ENCODE peak calls at places on chromosomes 5 and 9, in eight cellular contexts. One of them, this sample, is unnamed.

GRCh38 chr9:1804128-1804865 is 210.8 kb upstream of the SMARCA2 start:
- ATAC-seq in lower lobe of right lung: no peak
- ATAC-seq in HepG2: no peak
- ATAC-seq in PC-3: no peak
- ATAC-seq in naive thymus-derived CD8-positive, alpha-beta T cell: no peak
- ATAC-seq in heart right ventricle: no peak
- ATAC-seq in gastroesophageal sphincter: no peak
- ATAC-seq in stimulated activated naive CD8-positive, alpha-beta T cell treated with anti-CD3 and anti-CD28 coated beads, Interleukin-15, Interleukin-2, amounts not matched to agents 100 U/mL and 50 U/mL, for 24 hours: no peak
- ATAC-seq in this sample: peak

GRCh38 chr5:76016258-76016657 is 66.9 kb upstream of the SV2C start:
- ATAC-seq in PC-3: no peak
- ATAC-seq in gastroesophageal sphincter: no peak
- ATAC-seq in heart right ventricle: no peak
- ATAC-seq in naive thymus-derived CD8-positive, alpha-beta T cell: no peak
- ATAC-seq in lower lobe of right lung: no peak
- ATAC-seq in stimulated activated naive CD8-positive, alpha-beta T cell treated with anti-CD3 and anti-CD28 coated beads, Interleukin-15, Interleukin-2, amounts not matched to agents 100 U/mL and 50 U/mL, for 24 hours: no peak
- ATAC-seq in HepG2: no peak
- ATAC-seq in this sample: no peak

GRCh38 chr5:179323026-179323571 is 22.2 kb downstream of the ADAMTS2 start:
- ATAC-seq in HepG2: peak
- ATAC-seq in stimulated activated naive CD8-positive, alpha-beta T cell treated with anti-CD3 and anti-CD28 coated beads, Interleukin-15, Interleukin-2, amounts not matched to agents 100 U/mL and 50 U/mL, for 24 hours: no peak
- ATAC-seq in lower lobe of right lung: no peak
- ATAC-seq in naive thymus-derived CD8-positive, alpha-beta T cell: no peak
- ATAC-seq in heart right ventricle: no peak
- ATAC-seq in gastroesophageal sphincter: no peak
- ATAC-seq in PC-3: no peak
- ATAC-seq in this sample: no peak

GRCh38 chr5:162719720-162720119 is 652.1 kb downstream of the GABRG2 start:
- ATAC-seq in stimulated activated naive CD8-positive, alpha-beta T cell treated with anti-CD3 and anti-CD28 coated beads, Interleukin-15, Interleukin-2, amounts not matched to agents 100 U/mL and 50 U/mL, for 24 hours: no peak
- ATAC-seq in HepG2: no peak
- ATAC-seq in heart right ventricle: no peak
- ATAC-seq in PC-3: no peak
- ATAC-seq in lower lobe of right lung: no peak
- ATAC-seq in naive thymus-derived CD8-positive, alpha-beta T cell: no peak
- ATAC-seq in gastroesophageal sphincter: no peak
- ATAC-seq in this sample: no peak

GRCh38 chr9:20551236-20551635 is 71.1 kb downstream of the MLLT3 start:
- ATAC-seq in naive thymus-derived CD8-positive, alpha-beta T cell: no peak
- ATAC-seq in stimulated activated naive CD8-positive, alpha-beta T cell treated with anti-CD3 and anti-CD28 coated beads, Interleukin-15, Interleukin-2, amounts not matched to agents 100 U/mL and 50 U/mL, for 24 hours: no peak
- ATAC-seq in gastroesophageal sphincter: no peak
- ATAC-seq in lower lobe of right lung: peak
- ATAC-seq in heart right ventricle: no peak
- ATAC-seq in PC-3: peak
- ATAC-seq in HepG2: no peak
- ATAC-seq in this sample: no peak

GRCh38 chr9:129944501-129945116 is 98.4 kb downstream of the FNBP1 start:
- ATAC-seq in heart right ventricle: no peak
- ATAC-seq in naive thymus-derived CD8-positive, alpha-beta T cell: peak
- ATAC-seq in stimulated activated naive CD8-positive, alpha-beta T cell treated with anti-CD3 and anti-CD28 coated beads, Interleukin-15, Interleukin-2, amounts not matched to agents 100 U/mL and 50 U/mL, for 24 hours: peak
- ATAC-seq in HepG2: no peak
- ATAC-seq in lower lobe of right lung: peak
- ATAC-seq in gastroesophageal sphincter: no peak
- ATAC-seq in PC-3: no peak
- ATAC-seq in this sample: peak

GRCh38 chr9:120411862-120412424 is 168.0 kb downstream of the CDK5RAP2 start:
- ATAC-seq in naive thymus-derived CD8-positive, alpha-beta T cell: no peak
- ATAC-seq in gastroesophageal sphincter: no peak
- ATAC-seq in HepG2: no peak
- ATAC-seq in heart right ventricle: no peak
- ATAC-seq in stimulated activated naive CD8-positive, alpha-beta T cell treated with anti-CD3 and anti-CD28 coated beads, Interleukin-15, Interleukin-2, amounts not matched to agents 100 U/mL and 50 U/mL, for 24 hours: no peak
- ATAC-seq in lower lobe of right lung: no peak
- ATAC-seq in PC-3: no peak
- ATAC-seq in this sample: no peak

GRCh38 chr5:39161578-39161977 is 57.8 kb downstream of the FYB1 start:
- ATAC-seq in naive thymus-derived CD8-positive, alpha-beta T cell: no peak
- ATAC-seq in heart right ventricle: no peak
- ATAC-seq in gastroesophageal sphincter: no peak
- ATAC-seq in PC-3: no peak
- ATAC-seq in lower lobe of right lung: no peak
- ATAC-seq in stimulated activated naive CD8-positive, alpha-beta T cell treated with anti-CD3 and anti-CD28 coated beads, Interleukin-15, Interleukin-2, amounts not matched to agents 100 U/mL and 50 U/mL, for 24 hours: no peak
- ATAC-seq in HepG2: no peak
- ATAC-seq in this sample: no peak

GRCh38 chr5:44443172-44443571 is 54.0 kb upstream of the FGF10 start:
- ATAC-seq in PC-3: no peak
- ATAC-seq in HepG2: no peak
- ATAC-seq in stimulated activated naive CD8-positive, alpha-beta T cell treated with anti-CD3 and anti-CD28 coated beads, Interleukin-15, Interleukin-2, amounts not matched to agents 100 U/mL and 50 U/mL, for 24 hours: no peak
- ATAC-seq in heart right ventricle: no peak
- ATAC-seq in lower lobe of right lung: no peak
- ATAC-seq in gastroesophageal sphincter: no peak
- ATAC-seq in naive thymus-derived CD8-positive, alpha-beta T cell: no peak
- ATAC-seq in this sample: no peak

GRCh38 chr9:134427153-134427782 is 101.0 kb downstream of the RXRA start:
- ATAC-seq in naive thymus-derived CD8-positive, alpha-beta T cell: no peak
- ATAC-seq in HepG2: no peak
- ATAC-seq in gastroesophageal sphincter: no peak
- ATAC-seq in PC-3: no peak
- ATAC-seq in lower lobe of right lung: no peak
- ATAC-seq in stimulated activated naive CD8-positive, alpha-beta T cell treated with anti-CD3 and anti-CD28 coated beads, Interleukin-15, Interleukin-2, amounts not matched to agents 100 U/mL and 50 U/mL, for 24 hours: no peak
- ATAC-seq in heart right ventricle: no peak
- ATAC-seq in this sample: no peak

GRCh38 chr5:143964919-143965318 is 153.0 kb downstream of the HMHB1 start:
- ATAC-seq in PC-3: peak
- ATAC-seq in lower lobe of right lung: no peak
- ATAC-seq in gastroesophageal sphincter: no peak
- ATAC-seq in heart right ventricle: no peak
- ATAC-seq in naive thymus-derived CD8-positive, alpha-beta T cell: no peak
- ATAC-seq in HepG2: no peak
- ATAC-seq in stimulated activated naive CD8-positive, alpha-beta T cell treated with anti-CD3 and anti-CD28 coated beads, Interleukin-15, Interleukin-2, amounts not matched to agents 100 U/mL and 50 U/mL, for 24 hours: no peak
- ATAC-seq in this sample: no peak

GRCh38 chr5:158701406-158702177 is 398.1 kb downstream of the EBF1 start:
- ATAC-seq in gastroesophageal sphincter: no peak
- ATAC-seq in PC-3: peak
- ATAC-seq in heart right ventricle: no peak
- ATAC-seq in naive thymus-derived CD8-positive, alpha-beta T cell: no peak
- ATAC-seq in stimulated activated naive CD8-positive, alpha-beta T cell treated with anti-CD3 and anti-CD28 coated beads, Interleukin-15, Interleukin-2, amounts not matched to agents 100 U/mL and 50 U/mL, for 24 hours: no peak
- ATAC-seq in HepG2: no peak
- ATAC-seq in lower lobe of right lung: no peak
- ATAC-seq in this sample: no peak

GRCh38 chr5:159345336-159345735 is 15.0 kb upstream of the IL12B start:
- ATAC-seq in stimulated activated naive CD8-positive, alpha-beta T cell treated with anti-CD3 and anti-CD28 coated beads, Interleukin-15, Interleukin-2, amounts not matched to agents 100 U/mL and 50 U/mL, for 24 hours: no peak
- ATAC-seq in naive thymus-derived CD8-positive, alpha-beta T cell: no peak
- ATAC-seq in heart right ventricle: no peak
- ATAC-seq in PC-3: no peak
- ATAC-seq in HepG2: no peak
- ATAC-seq in lower lobe of right lung: peak
- ATAC-seq in gastroesophageal sphincter: peak
- ATAC-seq in this sample: no peak

GRCh38 chr9:133359420-133360175 is 3.2 kb downstream of the SURF2 start:
- ATAC-seq in PC-3: no peak
- ATAC-seq in stimulated activated naive CD8-positive, alpha-beta T cell treated with anti-CD3 and anti-CD28 coated beads, Interleukin-15, Interleukin-2, amounts not matched to agents 100 U/mL and 50 U/mL, for 24 hours: no peak
- ATAC-seq in lower lobe of right lung: no peak
- ATAC-seq in gastroesophageal sphincter: no peak
- ATAC-seq in naive thymus-derived CD8-positive, alpha-beta T cell: no peak
- ATAC-seq in heart right ventricle: no peak
- ATAC-seq in HepG2: peak
- ATAC-seq in this sample: no peak

GRCh38 chr9:99555792-99556191 is 265.9 kb upstream of the NR4A3 start:
- ATAC-seq in heart right ventricle: no peak
- ATAC-seq in naive thymus-derived CD8-positive, alpha-beta T cell: no peak
- ATAC-seq in stimulated activated naive CD8-positive, alpha-beta T cell treated with anti-CD3 and anti-CD28 coated beads, Interleukin-15, Interleukin-2, amounts not matched to agents 100 U/mL and 50 U/mL, for 24 hours: peak
- ATAC-seq in PC-3: no peak
- ATAC-seq in gastroesophageal sphincter: no peak
- ATAC-seq in lower lobe of right lung: no peak
- ATAC-seq in HepG2: no peak
- ATAC-seq in this sample: no peak

GRCh38 chr9:134338394-134339182 is 12.3 kb downstream of the RXRA start:
- ATAC-seq in lower lobe of right lung: no peak
- ATAC-seq in stimulated activated naive CD8-positive, alpha-beta T cell treated with anti-CD3 and anti-CD28 coated beads, Interleukin-15, Interleukin-2, amounts not matched to agents 100 U/mL and 50 U/mL, for 24 hours: no peak
- ATAC-seq in naive thymus-derived CD8-positive, alpha-beta T cell: no peak
- ATAC-seq in PC-3: no peak
- ATAC-seq in heart right ventricle: no peak
- ATAC-seq in HepG2: peak
- ATAC-seq in gastroesophageal sphincter: no peak
- ATAC-seq in this sample: no peak

GRCh38 chr5:119275873-119276214 is 80.0 kb upstream of the TNFAIP8 start:
- ATAC-seq in heart right ventricle: no peak
- ATAC-seq in HepG2: no peak
- ATAC-seq in stimulated activated naive CD8-positive, alpha-beta T cell treated with anti-CD3 and anti-CD28 coated beads, Interleukin-15, Interleukin-2, amounts not matched to agents 100 U/mL and 50 U/mL, for 24 hours: peak
- ATAC-seq in PC-3: no peak
- ATAC-seq in naive thymus-derived CD8-positive, alpha-beta T cell: no peak
- ATAC-seq in lower lobe of right lung: no peak
- ATAC-seq in gastroesophageal sphincter: no peak
- ATAC-seq in this sample: peak

GRCh38 chr5:50663636-50664035 is 2.8 kb upstream of the PARP8 start:
- ATAC-seq in PC-3: no peak
- ATAC-seq in HepG2: no peak
- ATAC-seq in gastroesophageal sphincter: no peak
- ATAC-seq in heart right ventricle: peak
- ATAC-seq in lower lobe of right lung: no peak
- ATAC-seq in stimulated activated naive CD8-positive, alpha-beta T cell treated with anti-CD3 and anti-CD28 coated beads, Interleukin-15, Interleukin-2, amounts not matched to agents 100 U/mL and 50 U/mL, for 24 hours: no peak
- ATAC-seq in naive thymus-derived CD8-positive, alpha-beta T cell: no peak
- ATAC-seq in this sample: no peak

GRCh38 chr9:114258866-114259799 is 63.8 kb upstream of the ORM1 start:
- ATAC-seq in stimulated activated naive CD8-positive, alpha-beta T cell treated with anti-CD3 and anti-CD28 coated beads, Interleukin-15, Interleukin-2, amounts not matched to agents 100 U/mL and 50 U/mL, for 24 hours: no peak
- ATAC-seq in naive thymus-derived CD8-positive, alpha-beta T cell: no peak
- ATAC-seq in HepG2: no peak
- ATAC-seq in heart right ventricle: no peak
- ATAC-seq in gastroesophageal sphincter: no peak
- ATAC-seq in lower lobe of right lung: no peak
- ATAC-seq in PC-3: no peak
- ATAC-seq in this sample: no peak

GRCh38 chr9:37617161-37617560 is 24.8 kb upstream of the TOMM5 start:
- ATAC-seq in gastroesophageal sphincter: no peak
- ATAC-seq in naive thymus-derived CD8-positive, alpha-beta T cell: no peak
- ATAC-seq in heart right ventricle: no peak
- ATAC-seq in lower lobe of right lung: no peak
- ATAC-seq in PC-3: no peak
- ATAC-seq in stimulated activated naive CD8-positive, alpha-beta T cell treated with anti-CD3 and anti-CD28 coated beads, Interleukin-15, Interleukin-2, amounts not matched to agents 100 U/mL and 50 U/mL, for 24 hours: no peak
- ATAC-seq in HepG2: no peak
- ATAC-seq in this sample: no peak

GRCh38 chr5:151196556-151197290 is 27.2 kb downstream of the CCDC69 start:
- ATAC-seq in PC-3: no peak
- ATAC-seq in lower lobe of right lung: peak
- ATAC-seq in naive thymus-derived CD8-positive, alpha-beta T cell: peak
- ATAC-seq in gastroesophageal sphincter: no peak
- ATAC-seq in heart right ventricle: no peak
- ATAC-seq in stimulated activated naive CD8-positive, alpha-beta T cell treated with anti-CD3 and anti-CD28 coated beads, Interleukin-15, Interleukin-2, amounts not matched to agents 100 U/mL and 50 U/mL, for 24 hours: peak
- ATAC-seq in HepG2: no peak
- ATAC-seq in this sample: peak